ENCODE peak calls at places on chromosomes 3 and 15, in six cellular contexts. One of them, this sample, is unnamed.

GRCh38 chr15:70344666-70345065 is 246.9 kb upstream of the TLE3 start:
- DNase-seq in aorta: peak
- DNase-seq in fibroblast of mammary gland: no peak
- DNase-seq in kidney epithelial cell: no peak
- DNase-seq in A549: no peak
- DNase-seq in neuronal stem cell: no peak
- DNase-seq in this sample: no peak

GRCh38 chr3:4687167-4687566 is 194.0 kb downstream of the ITPR1 start:
- DNase-seq in kidney epithelial cell: no peak
- DNase-seq in neuronal stem cell: no peak
- DNase-seq in aorta: no peak
- DNase-seq in A549: no peak
- DNase-seq in fibroblast of mammary gland: no peak
- DNase-seq in this sample: no peak

GRCh38 chr15:69557340-69558137 is 104.9 kb downstream of the RPLP1 start:
- DNase-seq in aorta: peak
- DNase-seq in neuronal stem cell: no peak
- DNase-seq in fibroblast of mammary gland: peak
- DNase-seq in kidney epithelial cell: peak
- DNase-seq in A549: peak
- DNase-seq in this sample: peak

GRCh38 chr15:22936577-22937472 is 43.3 kb downstream of the CYFIP1 start:
- DNase-seq in neuronal stem cell: no peak
- DNase-seq in kidney epithelial cell: no peak
- DNase-seq in A549: no peak
- DNase-seq in fibroblast of mammary gland: no peak
- DNase-seq in aorta: no peak
- DNase-seq in this sample: no peak

GRCh38 chr3:188947401-188947982 is 224.3 kb upstream of the TPRG1 start:
- DNase-seq in neuronal stem cell: peak
- DNase-seq in aorta: peak
- DNase-seq in kidney epithelial cell: peak
- DNase-seq in fibroblast of mammary gland: peak
- DNase-seq in A549: peak
- DNase-seq in this sample: peak

GRCh38 chr3:188832961-188833615 is 338.7 kb upstream of the TPRG1 start:
- DNase-seq in aorta: no peak
- DNase-seq in kidney epithelial cell: no peak
- DNase-seq in A549: no peak
- DNase-seq in neuronal stem cell: no peak
- DNase-seq in fibroblast of mammary gland: peak
- DNase-seq in this sample: no peak

GRCh38 chr3:126573492-126574117 is 14.9 kb upstream of the C3orf22 start:
- DNase-seq in aorta: no peak
- DNase-seq in fibroblast of mammary gland: no peak
- DNase-seq in kidney epithelial cell: no peak
- DNase-seq in neuronal stem cell: no peak
- DNase-seq in A549: peak
- DNase-seq in this sample: no peak

GRCh38 chr15:80482686-80483085 is 78.5 kb downstream of the ARNT2 start:
- DNase-seq in kidney epithelial cell: no peak
- DNase-seq in neuronal stem cell: no peak
- DNase-seq in aorta: no peak
- DNase-seq in fibroblast of mammary gland: peak
- DNase-seq in A549: no peak
- DNase-seq in this sample: no peak

GRCh38 chr3:173221010-173221409 is 80.0 kb upstream of the SPATA16 start:
- DNase-seq in aorta: no peak
- DNase-seq in A549: peak
- DNase-seq in neuronal stem cell: no peak
- DNase-seq in kidney epithelial cell: no peak
- DNase-seq in fibroblast of mammary gland: no peak
- DNase-seq in this sample: no peak

GRCh38 chr3:41026394-41027177 is 172.7 kb upstream of the CTNNB1 start:
- DNase-seq in A549: peak
- DNase-seq in aorta: peak
- DNase-seq in fibroblast of mammary gland: peak
- DNase-seq in neuronal stem cell: no peak
- DNase-seq in kidney epithelial cell: peak
- DNase-seq in this sample: peak

GRCh38 chr3:47007482-47008257 is 28.2 kb downstream of the NBEAL2 start:
- DNase-seq in A549: no peak
- DNase-seq in aorta: no peak
- DNase-seq in kidney epithelial cell: no peak
- DNase-seq in fibroblast of mammary gland: no peak
- DNase-seq in neuronal stem cell: no peak
- DNase-seq in this sample: no peak

GRCh38 chr3:12155264-12155663 is 3.4 kb downstream of the TIMP4 start:
- DNase-seq in fibroblast of mammary gland: no peak
- DNase-seq in neuronal stem cell: no peak
- DNase-seq in aorta: no peak
- DNase-seq in A549: no peak
- DNase-seq in kidney epithelial cell: no peak
- DNase-seq in this sample: no peak

GRCh38 chr15:75695206-75695605 is 17.4 kb downstream of the CSPG4 start:
- DNase-seq in A549: no peak
- DNase-seq in fibroblast of mammary gland: no peak
- DNase-seq in kidney epithelial cell: no peak
- DNase-seq in neuronal stem cell: no peak
- DNase-seq in aorta: no peak
- DNase-seq in this sample: no peak
- H3K4me3 ChIP-seq in A549: no peak
- H3K4me3 ChIP-seq in fibroblast of mammary gland: no peak
- H3K4me3 ChIP-seq in kidney epithelial cell: no peak
- H3K4me3 ChIP-seq in neuronal stem cell: no peak
- H3K4me3 ChIP-seq in aorta: no peak
- H3K4me3 ChIP-seq in this sample: no peak

GRCh38 chr3:65901236-65901635 is 137.5 kb downstream of the MAGI1 start:
- DNase-seq in kidney epithelial cell: no peak
- DNase-seq in A549: no peak
- DNase-seq in fibroblast of mammary gland: no peak
- DNase-seq in neuronal stem cell: no peak
- DNase-seq in aorta: no peak
- DNase-seq in this sample: no peak
- H3K4me3 ChIP-seq in kidney epithelial cell: no peak
- H3K4me3 ChIP-seq in A549: no peak
- H3K4me3 ChIP-seq in fibroblast of mammary gland: no peak
- H3K4me3 ChIP-seq in neuronal stem cell: no peak
- H3K4me3 ChIP-seq in aorta: peak
- H3K4me3 ChIP-seq in this sample: no peak

DNA sequence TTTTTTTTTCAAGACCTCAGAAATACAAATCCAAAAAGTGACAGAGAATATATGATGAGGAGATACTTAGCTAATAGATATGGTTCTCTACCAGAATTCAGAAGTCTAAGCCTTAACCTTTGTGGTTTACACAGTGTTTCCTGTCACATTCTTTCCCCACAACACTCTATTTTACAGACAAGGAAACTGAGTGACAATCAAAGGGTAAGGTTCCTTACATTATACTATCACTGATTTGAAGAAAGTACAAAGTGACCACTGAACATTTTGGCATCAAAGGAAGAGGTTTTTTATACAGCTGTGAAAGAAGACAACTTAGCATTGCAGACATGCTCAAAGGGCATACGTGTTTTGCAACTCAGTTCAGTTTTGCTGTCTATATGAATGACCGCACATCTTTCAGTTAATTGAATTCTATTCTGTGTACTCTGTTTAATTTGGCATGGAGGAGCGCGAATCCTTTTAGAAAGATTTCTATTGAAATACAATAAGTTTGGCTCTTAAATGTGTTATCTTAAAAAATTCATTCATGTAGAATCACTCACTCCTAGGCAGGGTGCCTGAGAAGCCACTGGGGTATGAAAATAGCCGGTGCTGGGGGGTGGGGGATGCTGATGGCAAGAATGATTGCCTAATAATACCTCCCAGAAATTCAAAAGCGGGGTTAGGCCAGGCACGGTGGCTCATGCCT is 66.6 kb upstream of the SKOR1 start:
- DNase-seq in neuronal stem cell: no peak
- DNase-seq in A549: no peak
- DNase-seq in fibroblast of mammary gland: no peak
- DNase-seq in kidney epithelial cell: no peak
- DNase-seq in aorta: no peak
- DNase-seq in this sample: no peak
- H3K4me3 ChIP-seq in neuronal stem cell: no peak
- H3K4me3 ChIP-seq in A549: no peak
- H3K4me3 ChIP-seq in fibroblast of mammary gland: no peak
- H3K4me3 ChIP-seq in kidney epithelial cell: no peak
- H3K4me3 ChIP-seq in aorta: no peak
- H3K4me3 ChIP-seq in this sample: no peak

DNA sequence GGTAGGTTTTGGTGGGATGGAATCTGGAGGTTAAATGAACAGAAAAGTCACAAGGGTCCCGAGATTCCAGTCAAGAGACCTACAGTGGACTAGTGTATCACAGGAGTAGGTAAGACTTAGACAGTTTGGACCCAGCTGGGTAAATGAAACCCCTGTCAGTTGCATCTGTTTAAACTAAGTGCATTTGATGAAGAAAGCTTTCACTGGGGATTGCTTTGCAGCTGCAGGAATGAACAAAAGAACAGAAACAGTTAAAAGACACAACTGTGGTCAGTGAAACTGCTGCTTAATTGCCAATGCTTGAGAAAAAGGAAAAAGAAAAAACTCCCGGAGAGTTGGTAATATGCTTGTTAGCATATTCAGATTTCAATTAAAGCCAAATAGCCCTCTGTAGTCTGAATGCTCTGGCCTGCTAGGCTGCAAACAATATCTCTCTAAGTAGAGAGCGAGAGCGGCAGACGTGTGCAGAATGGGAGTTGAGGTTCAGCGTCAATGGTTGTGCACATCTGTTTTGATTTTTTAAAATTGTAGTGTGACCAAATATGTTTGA is 37.1 kb downstream of the OXNAD1 start:
- DNase-seq in kidney epithelial cell: no peak
- DNase-seq in aorta: no peak
- DNase-seq in A549: no peak
- DNase-seq in neuronal stem cell: no peak
- DNase-seq in fibroblast of mammary gland: no peak
- DNase-seq in this sample: no peak
- H3K4me3 ChIP-seq in kidney epithelial cell: no peak
- H3K4me3 ChIP-seq in aorta: no peak
- H3K4me3 ChIP-seq in A549: no peak
- H3K4me3 ChIP-seq in neuronal stem cell: no peak
- H3K4me3 ChIP-seq in fibroblast of mammary gland: no peak
- H3K4me3 ChIP-seq in this sample: no peak